ENCODE peak calls at places on chromosome 4, in six cellular contexts. One of them, this sample, is unnamed.

GRCh38 chr4:112113786-112114185 is 31.5 kb upstream of the FAM241A start:
- DNase-seq in HEK293T: no peak
- DNase-seq in IMR-90: no peak
- DNase-seq in A549: no peak
- DNase-seq in K562: no peak
- DNase-seq in HepG2: no peak
- DNase-seq in this sample: no peak

GRCh38 chr4:71187399-71188196 is 151.2 kb upstream of the SLC4A4 start:
- DNase-seq in HEK293T: peak
- DNase-seq in IMR-90: peak
- DNase-seq in A549: peak
- DNase-seq in K562: no peak
- DNase-seq in HepG2: no peak
- DNase-seq in this sample: no peak

GRCh38 chr4:11603594-11604194 is 175.0 kb upstream of the HS3ST1 start:
- DNase-seq in HEK293T: no peak
- DNase-seq in IMR-90: no peak
- DNase-seq in A549: no peak
- DNase-seq in K562: no peak
- DNase-seq in HepG2: no peak
- DNase-seq in this sample: no peak

GRCh38 chr4:48194986-48195773 is 61.1 kb upstream of the TXK start:
- DNase-seq in HEK293T: no peak
- DNase-seq in IMR-90: peak
- DNase-seq in A549: no peak
- DNase-seq in K562: no peak
- DNase-seq in HepG2: no peak
- DNase-seq in this sample: no peak

GRCh38 chr4:77818077-77818666 is 996 bp downstream of the CNOT6L start:
- DNase-seq in HEK293T: peak
- DNase-seq in IMR-90: peak
- DNase-seq in A549: peak
- DNase-seq in K562: peak
- DNase-seq in HepG2: peak
- DNase-seq in this sample: no peak

GRCh38 chr4:173025131-173025530 is 143.5 kb upstream of the GALNT7 start:
- DNase-seq in HEK293T: peak
- DNase-seq in IMR-90: peak
- DNase-seq in A549: peak
- DNase-seq in K562: peak
- DNase-seq in HepG2: peak
- DNase-seq in this sample: peak

GRCh38 chr4:96767815-96768480 is 928.1 kb downstream of the PDHA2 start:
- DNase-seq in HEK293T: no peak
- DNase-seq in IMR-90: no peak
- DNase-seq in A549: no peak
- DNase-seq in K562: no peak
- DNase-seq in HepG2: no peak
- DNase-seq in this sample: no peak

GRCh38 chr4:100079264-100079663 is 111.0 kb downstream of the DDIT4L start:
- DNase-seq in HEK293T: no peak
- DNase-seq in IMR-90: no peak
- DNase-seq in A549: no peak
- DNase-seq in K562: no peak
- DNase-seq in HepG2: no peak
- DNase-seq in this sample: no peak

GRCh38 chr4:15691346-15692140 is 9.9 kb downstream of the FAM200B start:
- DNase-seq in HEK293T: no peak
- DNase-seq in IMR-90: peak
- DNase-seq in A549: peak
- DNase-seq in K562: no peak
- DNase-seq in HepG2: peak
- DNase-seq in this sample: no peak

GRCh38 chr4:76246025-76246424 is 5.5 kb upstream of the FAM47E start:
- DNase-seq in HEK293T: no peak
- DNase-seq in IMR-90: no peak
- DNase-seq in A549: no peak
- DNase-seq in K562: no peak
- DNase-seq in HepG2: no peak
- DNase-seq in this sample: no peak

GRCh38 chr4:119135721-119136121 is at the start of gene MYOZ2:
- DNase-seq in HEK293T: no peak
- DNase-seq in IMR-90: peak
- DNase-seq in A549: no peak
- DNase-seq in K562: no peak
- DNase-seq in HepG2: no peak
- DNase-seq in this sample: no peak

GRCh38 chr4:99321241-99322191 is at the start of gene ADH1B:
- DNase-seq in HEK293T: no peak
- DNase-seq in IMR-90: no peak
- DNase-seq in A549: no peak
- DNase-seq in K562: no peak
- DNase-seq in HepG2: no peak
- DNase-seq in this sample: no peak

GRCh38 chr4:38290360-38290759 is 330.2 kb downstream of the PTTG2 start:
- DNase-seq in HEK293T: no peak
- DNase-seq in IMR-90: peak
- DNase-seq in A549: no peak
- DNase-seq in K562: no peak
- DNase-seq in HepG2: no peak
- DNase-seq in this sample: no peak

GRCh38 chr4:125703443-125703842 is 388.7 kb downstream of the FAT4 start:
- DNase-seq in HEK293T: no peak
- DNase-seq in IMR-90: peak
- DNase-seq in A549: no peak
- DNase-seq in K562: no peak
- DNase-seq in HepG2: no peak
- DNase-seq in this sample: no peak

GRCh38 chr4:76943790-76944189 is 5.8 kb upstream of the SEPTIN11 start:
- DNase-seq in HEK293T: no peak
- DNase-seq in IMR-90: no peak
- DNase-seq in A549: no peak
- DNase-seq in K562: peak
- DNase-seq in HepG2: no peak
- DNase-seq in this sample: no peak

GRCh38 chr4:101200561-101200960 is 146.8 kb downstream of the PPP3CA start:
- DNase-seq in HEK293T: no peak
- DNase-seq in IMR-90: peak
- DNase-seq in A549: peak
- DNase-seq in K562: no peak
- DNase-seq in HepG2: peak
- DNase-seq in this sample: no peak

GRCh38 chr4:148998719-148999118 is 556.5 kb upstream of the NR3C2 start:
- DNase-seq in HEK293T: peak
- DNase-seq in IMR-90: peak
- DNase-seq in A549: peak
- DNase-seq in K562: peak
- DNase-seq in HepG2: peak
- DNase-seq in this sample: no peak

GRCh38 chr4:169256101-169256612 is 14.6 kb downstream of the SH3RF1 start:
- DNase-seq in HEK293T: no peak
- DNase-seq in IMR-90: peak
- DNase-seq in A549: no peak
- DNase-seq in K562: no peak
- DNase-seq in HepG2: no peak
- DNase-seq in this sample: no peak

GRCh38 chr4:142615324-142615665 is 230.8 kb downstream of the INPP4B start:
- DNase-seq in HEK293T: no peak
- DNase-seq in IMR-90: peak
- DNase-seq in A549: peak
- DNase-seq in K562: no peak
- DNase-seq in HepG2: no peak
- DNase-seq in this sample: no peak

GRCh38 chr4:80187677-80188076 is 9.6 kb upstream of the PRDM8 start:
- DNase-seq in HEK293T: no peak
- DNase-seq in IMR-90: no peak
- DNase-seq in A549: no peak
- DNase-seq in K562: no peak
- DNase-seq in HepG2: no peak
- DNase-seq in this sample: no peak

DNA sequence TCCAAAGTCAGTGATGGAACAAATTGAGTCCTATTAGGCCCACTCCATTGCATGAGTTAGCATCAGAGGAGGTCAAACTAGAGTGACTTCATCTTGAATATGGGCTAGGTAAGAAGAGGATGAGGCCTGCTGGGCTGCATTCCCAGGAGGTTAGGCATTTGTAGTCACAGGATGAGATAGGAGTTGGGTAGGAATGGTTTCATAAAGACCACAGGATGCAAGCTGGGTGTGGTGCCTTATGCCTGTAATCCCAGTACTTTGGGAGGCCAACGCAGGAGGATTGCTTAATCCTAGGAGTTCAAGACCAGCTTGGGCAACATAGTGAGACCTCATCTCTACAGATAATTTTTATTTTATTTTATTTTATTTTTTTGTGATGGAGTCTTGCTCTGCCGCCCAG is 26.8 kb downstream of the PDGFRA start:
- DNase-seq in HEK293T: no peak
- DNase-seq in IMR-90: peak
- DNase-seq in A549: no peak
- DNase-seq in K562: no peak
- DNase-seq in HepG2: no peak
- DNase-seq in this sample: no peak
- TF ChIP-seq BHLHE40 in HEK293T: no peak
- TF ChIP-seq BHLHE40 in IMR-90: no peak
- TF ChIP-seq BHLHE40 in A549: no peak
- TF ChIP-seq BHLHE40 in K562: no peak
- TF ChIP-seq BHLHE40 in HepG2: no peak
- TF ChIP-seq BHLHE40 in this sample: no peak

GRCh38 chr4:1399508-1400190 is 6.6 kb downstream of the NKX1-1 start:
- DNase-seq in HEK293T: no peak
- DNase-seq in IMR-90: no peak
- DNase-seq in A549: no peak
- DNase-seq in K562: no peak
- DNase-seq in HepG2: no peak
- DNase-seq in this sample: no peak

GRCh38 chr4:1396806-1397455 is 9.3 kb downstream of the NKX1-1 start:
- DNase-seq in HEK293T: no peak
- DNase-seq in IMR-90: no peak
- DNase-seq in A549: no peak
- DNase-seq in K562: no peak
- DNase-seq in HepG2: no peak
- DNase-seq in this sample: no peak

GRCh38 chr4:1400191-1400805 is 5.9 kb downstream of the NKX1-1 start:
- DNase-seq in HEK293T: no peak
- DNase-seq in IMR-90: no peak
- DNase-seq in A549: no peak
- DNase-seq in K562: no peak
- DNase-seq in HepG2: no peak
- DNase-seq in this sample: no peak

GRCh38 chr4:1400861-1401408 is 5.3 kb downstream of the NKX1-1 start:
- DNase-seq in HEK293T: no peak
- DNase-seq in IMR-90: no peak
- DNase-seq in A549: no peak
- DNase-seq in K562: no peak
- DNase-seq in HepG2: no peak
- DNase-seq in this sample: no peak

GRCh38 chr4:1398686-1399507 is 7.3 kb downstream of the NKX1-1 start:
- DNase-seq in HEK293T: no peak
- DNase-seq in IMR-90: no peak
- DNase-seq in A549: no peak
- DNase-seq in K562: no peak
- DNase-seq in HepG2: no peak
- DNase-seq in this sample: no peak
- TF ChIP-seq BHLHE40 in HEK293T: no peak
- TF ChIP-seq BHLHE40 in IMR-90: no peak
- TF ChIP-seq BHLHE40 in A549: no peak
- TF ChIP-seq BHLHE40 in K562: no peak
- TF ChIP-seq BHLHE40 in HepG2: no peak
- TF ChIP-seq BHLHE40 in this sample: no peak

GRCh38 chr4:7046971-7047370 is 3.8 kb downstream of the TADA2B start:
- DNase-seq in HEK293T: no peak
- DNase-seq in IMR-90: no peak
- DNase-seq in A549: no peak
- DNase-seq in K562: no peak
- DNase-seq in HepG2: no peak
- DNase-seq in this sample: no peak

GRCh38 chr4:7048642-7049041 is 5.5 kb downstream of the TADA2B start:
- DNase-seq in HEK293T: no peak
- DNase-seq in IMR-90: no peak
- DNase-seq in A549: no peak
- DNase-seq in K562: no peak
- DNase-seq in HepG2: no peak
- DNase-seq in this sample: no peak

GRCh38 chr4:7045553-7045952 is 2.4 kb downstream of the TADA2B start:
- DNase-seq in HEK293T: no peak
- DNase-seq in IMR-90: no peak
- DNase-seq in A549: no peak
- DNase-seq in K562: no peak
- DNase-seq in HepG2: no peak
- DNase-seq in this sample: no peak

GRCh38 chr4:7044415-7044930 is 1.3 kb downstream of the TADA2B start:
- DNase-seq in HEK293T: no peak
- DNase-seq in IMR-90: no peak
- DNase-seq in A549: no peak
- DNase-seq in K562: no peak
- DNase-seq in HepG2: no peak
- DNase-seq in this sample: no peak

DNA sequence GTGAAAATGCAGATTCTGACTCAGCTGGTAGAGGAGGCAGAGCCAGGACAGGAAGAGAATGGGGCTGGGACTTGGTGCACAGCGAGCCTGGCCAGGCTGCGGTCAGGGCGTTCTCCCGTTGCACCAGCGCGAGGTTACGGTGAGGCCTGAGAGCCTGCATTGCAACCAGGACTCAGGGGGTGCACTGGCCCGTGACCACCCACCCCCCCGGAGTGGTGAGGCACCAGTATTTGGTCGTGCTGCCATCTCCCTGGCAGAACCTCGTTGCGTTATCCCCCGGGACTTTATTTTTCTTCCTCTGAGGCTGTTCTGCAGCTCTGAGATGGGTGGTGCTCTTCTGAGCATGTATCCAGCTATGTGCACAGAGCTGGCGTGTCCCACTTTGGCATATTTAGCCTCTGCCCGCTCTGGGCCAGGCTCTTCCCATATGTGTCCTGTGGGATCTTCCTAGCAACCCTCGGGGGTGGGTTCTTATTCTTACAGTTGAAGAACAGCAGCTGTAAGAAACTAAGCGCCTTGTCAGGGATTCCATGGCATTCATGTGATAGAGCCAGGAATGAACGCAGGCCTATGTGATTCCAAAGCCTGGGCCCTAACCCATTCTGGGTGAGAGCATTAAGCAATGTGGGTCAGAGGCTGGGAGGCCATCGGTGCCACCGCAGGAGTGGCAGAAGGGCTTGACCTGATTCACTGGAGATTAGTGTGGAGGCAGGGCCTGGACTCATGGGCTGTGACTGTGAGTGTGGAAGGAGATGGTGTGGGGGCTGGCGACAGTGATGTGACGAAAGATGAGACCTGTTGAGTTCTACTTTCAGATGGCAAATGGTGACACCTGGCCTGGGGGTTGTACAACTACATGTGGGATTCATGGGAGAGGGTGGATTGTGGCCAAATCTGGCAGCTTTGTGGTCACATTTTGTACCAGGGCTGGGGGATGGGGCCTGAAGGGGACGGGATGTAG is 3.1 kb downstream of the TADA2B start:
- DNase-seq in HEK293T: no peak
- DNase-seq in IMR-90: no peak
- DNase-seq in A549: no peak
- DNase-seq in K562: no peak
- DNase-seq in HepG2: no peak
- DNase-seq in this sample: peak
- TF ChIP-seq BHLHE40 in HEK293T: no peak
- TF ChIP-seq BHLHE40 in IMR-90: no peak
- TF ChIP-seq BHLHE40 in A549: no peak
- TF ChIP-seq BHLHE40 in K562: no peak
- TF ChIP-seq BHLHE40 in HepG2: no peak
- TF ChIP-seq BHLHE40 in this sample: no peak

GRCh38 chr4:185534850-185535761 is at the start of gene PDLIM3:
- DNase-seq in HEK293T: peak
- DNase-seq in IMR-90: peak
- DNase-seq in A549: no peak
- DNase-seq in K562: peak
- DNase-seq in HepG2: peak
- DNase-seq in this sample: no peak
- TF ChIP-seq BHLHE40 in HEK293T: no peak
- TF ChIP-seq BHLHE40 in IMR-90: no peak
- TF ChIP-seq BHLHE40 in A549: no peak
- TF ChIP-seq BHLHE40 in K562: no peak
- TF ChIP-seq BHLHE40 in HepG2: no peak
- TF ChIP-seq BHLHE40 in this sample: no peak

This sample was measured in GM12878.